ENCODE peak calls at places on chromosomes 13 and 19, in eight cellular contexts. One of them, this sample, is unnamed.

GRCh38 chr13:22235950-22236290 is 565.0 kb downstream of the FGF9 start:
- DNase-seq in stimulated activated CD8-positive, alpha-beta memory T cell treated with anti-CD3 and anti-CD28 coated beads, Interleukin-15, amount 100 ng/mL, for 1 hour: no peak
- DNase-seq in activated T-cell treated with anti-CD3 and anti-CD28 coated beads, Interleukin-2, amount 50 U/mL, for 4 hours: no peak
- DNase-seq in ELR: no peak
- DNase-seq in stimulated activated CD4-positive, alpha-beta T cell treated with anti-CD3 and anti-CD28 coated beads, Interleukin-2, amount 100 ng/mL, for 24 hours: no peak
- DNase-seq in CD8-positive, alpha-beta T cell: no peak
- DNase-seq in C1 segment of cervical spinal cord: no peak
- DNase-seq in GM23338: peak
- DNase-seq in this sample: no peak

GRCh38 chr13:33931397-33931987 is 113.5 kb downstream of the RFC3 start:
- DNase-seq in stimulated activated CD8-positive, alpha-beta memory T cell treated with anti-CD3 and anti-CD28 coated beads, Interleukin-15, amount 100 ng/mL, for 1 hour: no peak
- DNase-seq in activated T-cell treated with anti-CD3 and anti-CD28 coated beads, Interleukin-2, amount 50 U/mL, for 4 hours: no peak
- DNase-seq in ELR: peak
- DNase-seq in stimulated activated CD4-positive, alpha-beta T cell treated with anti-CD3 and anti-CD28 coated beads, Interleukin-2, amount 100 ng/mL, for 24 hours: no peak
- DNase-seq in CD8-positive, alpha-beta T cell: no peak
- DNase-seq in C1 segment of cervical spinal cord: no peak
- DNase-seq in GM23338: peak
- DNase-seq in this sample: no peak

GRCh38 chr13:50359779-50360178 is 344.5 kb downstream of the KCNRG start:
- DNase-seq in stimulated activated CD8-positive, alpha-beta memory T cell treated with anti-CD3 and anti-CD28 coated beads, Interleukin-15, amount 100 ng/mL, for 1 hour: no peak
- DNase-seq in activated T-cell treated with anti-CD3 and anti-CD28 coated beads, Interleukin-2, amount 50 U/mL, for 4 hours: no peak
- DNase-seq in ELR: no peak
- DNase-seq in stimulated activated CD4-positive, alpha-beta T cell treated with anti-CD3 and anti-CD28 coated beads, Interleukin-2, amount 100 ng/mL, for 24 hours: no peak
- DNase-seq in CD8-positive, alpha-beta T cell: no peak
- DNase-seq in C1 segment of cervical spinal cord: no peak
- DNase-seq in GM23338: no peak
- DNase-seq in this sample: no peak

GRCh38 chr13:112761701-112762689 is 72.2 kb downstream of the ATP11A start:
- DNase-seq in stimulated activated CD8-positive, alpha-beta memory T cell treated with anti-CD3 and anti-CD28 coated beads, Interleukin-15, amount 100 ng/mL, for 1 hour: no peak
- DNase-seq in activated T-cell treated with anti-CD3 and anti-CD28 coated beads, Interleukin-2, amount 50 U/mL, for 4 hours: no peak
- DNase-seq in ELR: no peak
- DNase-seq in stimulated activated CD4-positive, alpha-beta T cell treated with anti-CD3 and anti-CD28 coated beads, Interleukin-2, amount 100 ng/mL, for 24 hours: no peak
- DNase-seq in CD8-positive, alpha-beta T cell: no peak
- DNase-seq in C1 segment of cervical spinal cord: no peak
- DNase-seq in GM23338: peak
- DNase-seq in this sample: peak

GRCh38 chr13:61255035-61255796 is 160.4 kb downstream of the PCDH20 start:
- DNase-seq in stimulated activated CD8-positive, alpha-beta memory T cell treated with anti-CD3 and anti-CD28 coated beads, Interleukin-15, amount 100 ng/mL, for 1 hour: no peak
- DNase-seq in activated T-cell treated with anti-CD3 and anti-CD28 coated beads, Interleukin-2, amount 50 U/mL, for 4 hours: no peak
- DNase-seq in ELR: no peak
- DNase-seq in stimulated activated CD4-positive, alpha-beta T cell treated with anti-CD3 and anti-CD28 coated beads, Interleukin-2, amount 100 ng/mL, for 24 hours: no peak
- DNase-seq in CD8-positive, alpha-beta T cell: no peak
- DNase-seq in C1 segment of cervical spinal cord: no peak
- DNase-seq in GM23338: peak
- DNase-seq in this sample: no peak

GRCh38 chr19:7961930-7962626 is 18.6 kb upstream of the TIMM44 start:
- DNase-seq in stimulated activated CD8-positive, alpha-beta memory T cell treated with anti-CD3 and anti-CD28 coated beads, Interleukin-15, amount 100 ng/mL, for 1 hour: no peak
- DNase-seq in activated T-cell treated with anti-CD3 and anti-CD28 coated beads, Interleukin-2, amount 50 U/mL, for 4 hours: no peak
- DNase-seq in ELR: no peak
- DNase-seq in stimulated activated CD4-positive, alpha-beta T cell treated with anti-CD3 and anti-CD28 coated beads, Interleukin-2, amount 100 ng/mL, for 24 hours: no peak
- DNase-seq in CD8-positive, alpha-beta T cell: no peak
- DNase-seq in C1 segment of cervical spinal cord: no peak
- DNase-seq in GM23338: no peak
- DNase-seq in this sample: no peak

GRCh38 chr13:97020194-97020593 is 25.9 kb upstream of the OXGR1 start:
- DNase-seq in stimulated activated CD8-positive, alpha-beta memory T cell treated with anti-CD3 and anti-CD28 coated beads, Interleukin-15, amount 100 ng/mL, for 1 hour: no peak
- DNase-seq in activated T-cell treated with anti-CD3 and anti-CD28 coated beads, Interleukin-2, amount 50 U/mL, for 4 hours: no peak
- DNase-seq in ELR: no peak
- DNase-seq in stimulated activated CD4-positive, alpha-beta T cell treated with anti-CD3 and anti-CD28 coated beads, Interleukin-2, amount 100 ng/mL, for 24 hours: no peak
- DNase-seq in CD8-positive, alpha-beta T cell: no peak
- DNase-seq in C1 segment of cervical spinal cord: no peak
- DNase-seq in GM23338: no peak
- DNase-seq in this sample: no peak

GRCh38 chr19:48728882-48729645 is 9.5 kb upstream of the MAMSTR start:
- DNase-seq in stimulated activated CD8-positive, alpha-beta memory T cell treated with anti-CD3 and anti-CD28 coated beads, Interleukin-15, amount 100 ng/mL, for 1 hour: no peak
- DNase-seq in activated T-cell treated with anti-CD3 and anti-CD28 coated beads, Interleukin-2, amount 50 U/mL, for 4 hours: no peak
- DNase-seq in ELR: no peak
- DNase-seq in stimulated activated CD4-positive, alpha-beta T cell treated with anti-CD3 and anti-CD28 coated beads, Interleukin-2, amount 100 ng/mL, for 24 hours: no peak
- DNase-seq in CD8-positive, alpha-beta T cell: no peak
- DNase-seq in C1 segment of cervical spinal cord: no peak
- DNase-seq in GM23338: peak
- DNase-seq in this sample: no peak

GRCh38 chr13:26236306-26236705 is 14.2 kb upstream of the RNF6 start:
- DNase-seq in stimulated activated CD8-positive, alpha-beta memory T cell treated with anti-CD3 and anti-CD28 coated beads, Interleukin-15, amount 100 ng/mL, for 1 hour: no peak
- DNase-seq in activated T-cell treated with anti-CD3 and anti-CD28 coated beads, Interleukin-2, amount 50 U/mL, for 4 hours: no peak
- DNase-seq in ELR: no peak
- DNase-seq in stimulated activated CD4-positive, alpha-beta T cell treated with anti-CD3 and anti-CD28 coated beads, Interleukin-2, amount 100 ng/mL, for 24 hours: no peak
- DNase-seq in CD8-positive, alpha-beta T cell: no peak
- DNase-seq in C1 segment of cervical spinal cord: no peak
- DNase-seq in GM23338: no peak
- DNase-seq in this sample: no peak

GRCh38 chr19:19547674-19548345 is 9.7 kb downstream of the CILP2 start:
- DNase-seq in stimulated activated CD8-positive, alpha-beta memory T cell treated with anti-CD3 and anti-CD28 coated beads, Interleukin-15, amount 100 ng/mL, for 1 hour: no peak
- DNase-seq in activated T-cell treated with anti-CD3 and anti-CD28 coated beads, Interleukin-2, amount 50 U/mL, for 4 hours: no peak
- DNase-seq in ELR: no peak
- DNase-seq in stimulated activated CD4-positive, alpha-beta T cell treated with anti-CD3 and anti-CD28 coated beads, Interleukin-2, amount 100 ng/mL, for 24 hours: no peak
- DNase-seq in CD8-positive, alpha-beta T cell: no peak
- DNase-seq in C1 segment of cervical spinal cord: no peak
- DNase-seq in GM23338: no peak
- DNase-seq in this sample: no peak

GRCh38 chr19:4715529-4716221 is 8.0 kb downstream of the DPP9 start:
- DNase-seq in stimulated activated CD8-positive, alpha-beta memory T cell treated with anti-CD3 and anti-CD28 coated beads, Interleukin-15, amount 100 ng/mL, for 1 hour: no peak
- DNase-seq in activated T-cell treated with anti-CD3 and anti-CD28 coated beads, Interleukin-2, amount 50 U/mL, for 4 hours: no peak
- DNase-seq in ELR: no peak
- DNase-seq in stimulated activated CD4-positive, alpha-beta T cell treated with anti-CD3 and anti-CD28 coated beads, Interleukin-2, amount 100 ng/mL, for 24 hours: no peak
- DNase-seq in CD8-positive, alpha-beta T cell: no peak
- DNase-seq in C1 segment of cervical spinal cord: no peak
- DNase-seq in GM23338: no peak
- DNase-seq in this sample: no peak

GRCh38 chr13:66410314-66410713 is 819.8 kb downstream of the PCDH9 start:
- DNase-seq in stimulated activated CD8-positive, alpha-beta memory T cell treated with anti-CD3 and anti-CD28 coated beads, Interleukin-15, amount 100 ng/mL, for 1 hour: no peak
- DNase-seq in activated T-cell treated with anti-CD3 and anti-CD28 coated beads, Interleukin-2, amount 50 U/mL, for 4 hours: no peak
- DNase-seq in ELR: no peak
- DNase-seq in stimulated activated CD4-positive, alpha-beta T cell treated with anti-CD3 and anti-CD28 coated beads, Interleukin-2, amount 100 ng/mL, for 24 hours: no peak
- DNase-seq in CD8-positive, alpha-beta T cell: no peak
- DNase-seq in C1 segment of cervical spinal cord: no peak
- DNase-seq in GM23338: no peak
- DNase-seq in this sample: no peak

GRCh38 chr13:109706015-109706715 is 80.2 kb downstream of the IRS2 start:
- DNase-seq in stimulated activated CD8-positive, alpha-beta memory T cell treated with anti-CD3 and anti-CD28 coated beads, Interleukin-15, amount 100 ng/mL, for 1 hour: no peak
- DNase-seq in activated T-cell treated with anti-CD3 and anti-CD28 coated beads, Interleukin-2, amount 50 U/mL, for 4 hours: no peak
- DNase-seq in ELR: no peak
- DNase-seq in stimulated activated CD4-positive, alpha-beta T cell treated with anti-CD3 and anti-CD28 coated beads, Interleukin-2, amount 100 ng/mL, for 24 hours: no peak
- DNase-seq in CD8-positive, alpha-beta T cell: no peak
- DNase-seq in C1 segment of cervical spinal cord: no peak
- DNase-seq in GM23338: no peak
- DNase-seq in this sample: no peak

GRCh38 chr13:75326173-75327131 is 155.5 kb downstream of the TBC1D4 start:
- DNase-seq in stimulated activated CD8-positive, alpha-beta memory T cell treated with anti-CD3 and anti-CD28 coated beads, Interleukin-15, amount 100 ng/mL, for 1 hour: peak
- DNase-seq in activated T-cell treated with anti-CD3 and anti-CD28 coated beads, Interleukin-2, amount 50 U/mL, for 4 hours: peak
- DNase-seq in ELR: no peak
- DNase-seq in stimulated activated CD4-positive, alpha-beta T cell treated with anti-CD3 and anti-CD28 coated beads, Interleukin-2, amount 100 ng/mL, for 24 hours: peak
- DNase-seq in CD8-positive, alpha-beta T cell: peak
- DNase-seq in C1 segment of cervical spinal cord: no peak
- DNase-seq in GM23338: no peak
- DNase-seq in this sample: no peak

GRCh38 chr19:57708641-57709354 is at the start of gene ZNF154:
- DNase-seq in stimulated activated CD8-positive, alpha-beta memory T cell treated with anti-CD3 and anti-CD28 coated beads, Interleukin-15, amount 100 ng/mL, for 1 hour: no peak
- DNase-seq in activated T-cell treated with anti-CD3 and anti-CD28 coated beads, Interleukin-2, amount 50 U/mL, for 4 hours: peak
- DNase-seq in ELR: no peak
- DNase-seq in stimulated activated CD4-positive, alpha-beta T cell treated with anti-CD3 and anti-CD28 coated beads, Interleukin-2, amount 100 ng/mL, for 24 hours: peak
- DNase-seq in CD8-positive, alpha-beta T cell: peak
- DNase-seq in C1 segment of cervical spinal cord: no peak
- DNase-seq in GM23338: peak
- DNase-seq in this sample: no peak

GRCh38 chr13:28537149-28537548 is 42.2 kb upstream of the FLT1 start:
- DNase-seq in stimulated activated CD8-positive, alpha-beta memory T cell treated with anti-CD3 and anti-CD28 coated beads, Interleukin-15, amount 100 ng/mL, for 1 hour: no peak
- DNase-seq in activated T-cell treated with anti-CD3 and anti-CD28 coated beads, Interleukin-2, amount 50 U/mL, for 4 hours: no peak
- DNase-seq in ELR: no peak
- DNase-seq in stimulated activated CD4-positive, alpha-beta T cell treated with anti-CD3 and anti-CD28 coated beads, Interleukin-2, amount 100 ng/mL, for 24 hours: no peak
- DNase-seq in CD8-positive, alpha-beta T cell: no peak
- DNase-seq in C1 segment of cervical spinal cord: no peak
- DNase-seq in GM23338: no peak
- DNase-seq in this sample: no peak

GRCh38 chr19:47153266-47153665 is 22.6 kb downstream of the SAE1 start:
- DNase-seq in stimulated activated CD8-positive, alpha-beta memory T cell treated with anti-CD3 and anti-CD28 coated beads, Interleukin-15, amount 100 ng/mL, for 1 hour: no peak
- DNase-seq in activated T-cell treated with anti-CD3 and anti-CD28 coated beads, Interleukin-2, amount 50 U/mL, for 4 hours: no peak
- DNase-seq in ELR: no peak
- DNase-seq in stimulated activated CD4-positive, alpha-beta T cell treated with anti-CD3 and anti-CD28 coated beads, Interleukin-2, amount 100 ng/mL, for 24 hours: no peak
- DNase-seq in CD8-positive, alpha-beta T cell: no peak
- DNase-seq in C1 segment of cervical spinal cord: no peak
- DNase-seq in GM23338: no peak
- DNase-seq in this sample: no peak

GRCh38 chr19:47107953-47108746 is 5.4 kb downstream of the ZC3H4 start:
- DNase-seq in stimulated activated CD8-positive, alpha-beta memory T cell treated with anti-CD3 and anti-CD28 coated beads, Interleukin-15, amount 100 ng/mL, for 1 hour: no peak
- DNase-seq in activated T-cell treated with anti-CD3 and anti-CD28 coated beads, Interleukin-2, amount 50 U/mL, for 4 hours: no peak
- DNase-seq in ELR: peak
- DNase-seq in stimulated activated CD4-positive, alpha-beta T cell treated with anti-CD3 and anti-CD28 coated beads, Interleukin-2, amount 100 ng/mL, for 24 hours: no peak
- DNase-seq in CD8-positive, alpha-beta T cell: no peak
- DNase-seq in C1 segment of cervical spinal cord: no peak
- DNase-seq in GM23338: no peak
- DNase-seq in this sample: no peak

GRCh38 chr13:44669534-44669933 is 93.4 kb upstream of the TSC22D1 start:
- DNase-seq in stimulated activated CD8-positive, alpha-beta memory T cell treated with anti-CD3 and anti-CD28 coated beads, Interleukin-15, amount 100 ng/mL, for 1 hour: no peak
- DNase-seq in activated T-cell treated with anti-CD3 and anti-CD28 coated beads, Interleukin-2, amount 50 U/mL, for 4 hours: no peak
- DNase-seq in ELR: no peak
- DNase-seq in stimulated activated CD4-positive, alpha-beta T cell treated with anti-CD3 and anti-CD28 coated beads, Interleukin-2, amount 100 ng/mL, for 24 hours: no peak
- DNase-seq in CD8-positive, alpha-beta T cell: no peak
- DNase-seq in C1 segment of cervical spinal cord: no peak
- DNase-seq in GM23338: no peak
- DNase-seq in this sample: no peak

GRCh38 chr13:36819811-36820140 is 754 bp downstream of the RFXAP start:
- DNase-seq in stimulated activated CD8-positive, alpha-beta memory T cell treated with anti-CD3 and anti-CD28 coated beads, Interleukin-15, amount 100 ng/mL, for 1 hour: no peak
- DNase-seq in activated T-cell treated with anti-CD3 and anti-CD28 coated beads, Interleukin-2, amount 50 U/mL, for 4 hours: no peak
- DNase-seq in ELR: peak
- DNase-seq in stimulated activated CD4-positive, alpha-beta T cell treated with anti-CD3 and anti-CD28 coated beads, Interleukin-2, amount 100 ng/mL, for 24 hours: peak
- DNase-seq in CD8-positive, alpha-beta T cell: peak
- DNase-seq in C1 segment of cervical spinal cord: peak
- DNase-seq in GM23338: peak
- DNase-seq in this sample: no peak

This sample was measured in uterus.